ENCODE peak calls at places on chromosomes 7 and 10, in seven cellular contexts. U, Y, Q, P, O, J and Z are unnamed samples. For H3K4me1 and H3K9me3, the result is how much of the 10 kb centered on the place peaks cover.

GRCh38 chr10:101291254-101292193 is 62.3 kb upstream of the LBX1 start:
- DNase-seq in U (peak), Y (peak), Q (peak), P (peak), O (no peak), J (peak), Z (no peak)

GRCh38 chr7:73887762-73888161 is 26.8 kb downstream of the TMEM270 start:
- DNase-seq in U (no peak), Y (no peak), Q (no peak), P (no peak), O (no peak), J (no peak), Z (no peak)

GRCh38 chr7:116616555-116617059 is 55.4 kb upstream of the MET start:
- DNase-seq in U (no peak), Y (no peak), Q (peak), P (no peak), O (no peak), J (no peak), Z (no peak)

GRCh38 chr10:6204341-6205191 is 1.8 kb downstream of the PFKFB3 start:
- DNase-seq in U (peak), Y (peak), Q (no peak), P (peak), O (no peak), J (peak), Z (peak)

GRCh38 chr10:101772017-101772894 is 3.7 kb downstream of the FGF8 start:
- DNase-seq in U (peak), Y (no peak), Q (no peak), P (no peak), O (no peak), J (no peak), Z (no peak)

GRCh38 chr7:81460646-81461045 is 309.2 kb downstream of the HGF start:
- DNase-seq in U (no peak), Y (no peak), Q (no peak), P (no peak), O (no peak), J (no peak), Z (no peak)

GRCh38 chr10:99612167-99612831 is 7.9 kb downstream of the SLC25A28 start:
- DNase-seq in U (peak), Y (no peak), Q (peak), P (no peak), O (no peak), J (no peak), Z (peak)

GRCh38 chr7:137958593-137959431 is 43.1 kb downstream of the CREB3L2 start:
- DNase-seq in U (no peak), Y (no peak), Q (peak), P (no peak), O (no peak), J (no peak), Z (no peak)

GRCh38 chr7:87312215-87312865 is 33.1 kb upstream of the CROT start:
- DNase-seq in U (peak), Y (no peak), Q (peak), P (no peak), O (peak), J (peak), Z (peak)

GRCh38 chr7:87712571-87712970 is 84.4 kb downstream of the RUNDC3B start:
- DNase-seq in U (no peak), Y (no peak), Q (no peak), P (no peak), O (no peak), J (no peak), Z (no peak)

GRCh38 chr7:142587578-142588191 is 161.6 kb upstream of the PRSS1 start:
- DNase-seq in U (peak), Y (no peak), Q (peak), P (no peak), O (peak), J (no peak), Z (peak)

GRCh38 chr7:124263232-124263827 is 230.5 kb upstream of the TMEM229A start:
- DNase-seq in U (peak), Y (no peak), Q (peak), P (no peak), O (peak), J (no peak), Z (no peak)

GRCh38 chr7:92135490-92135889 is 1.2 kb upstream of the CYP51A1 start:
- DNase-seq in U (peak), Y (no peak), Q (peak), P (no peak), O (no peak), J (no peak), Z (no peak)

GRCh38 chr10:128001886-128002285 is 95.0 kb downstream of the PTPRE start:
- DNase-seq in U (no peak), Y (no peak), Q (no peak), P (no peak), O (no peak), J (no peak), Z (no peak)

GRCh38 chr10:71084818-71085126 is 127.6 kb upstream of the UNC5B start:
- DNase-seq in U (no peak), Y (no peak), Q (no peak), P (no peak), O (no peak), J (no peak), Z (no peak)

GRCh38 chr7:115672024-115672423 is 358.5 kb downstream of the TFEC start:
- DNase-seq in U (no peak), Y (no peak), Q (no peak), P (no peak), O (no peak), J (no peak), Z (no peak)

GRCh38 chr10:3785251-3785848 is 341 bp upstream of the KLF6 start:
- DNase-seq in U (peak), Y (peak), Q (peak), P (peak), O (peak), J (peak), Z (peak)

GRCh38 chr7:114418117-114418516 is 3.5 kb downstream of the FOXP2 start:
- DNase-seq in U (no peak), Y (no peak), Q (no peak), P (no peak), O (no peak), J (no peak), Z (no peak)

GRCh38 chr10:117461766-117462423 is 80.7 kb upstream of the EMX2 start:
- DNase-seq in U (no peak), Y (peak), Q (peak), P (no peak), O (no peak), J (no peak), Z (peak)

GRCh38 chr10:11600280-11600679 is 11.2 kb downstream of the USP6NL start:
- DNase-seq in U (no peak), Y (no peak), Q (no peak), P (no peak), O (no peak), J (no peak), Z (no peak)
- H3K4me1 ChIP-seq in U (under half), Y (under half), Q (under half), P (under half), O (under half), J (under half), Z (under half)

GRCh38 chr10:123766012-123766411 is 99.9 kb downstream of the GPR26 start:
- DNase-seq in U (no peak), Y (no peak), Q (no peak), P (no peak), O (no peak), J (no peak), Z (peak)

GRCh38 chr10:123761666-123762230 is 95.6 kb downstream of the GPR26 start:
- DNase-seq in U (peak), Y (no peak), Q (no peak), P (no peak), O (no peak), J (no peak), Z (no peak)

GRCh38 chr10:123759496-123760070 is 93.4 kb downstream of the GPR26 start:
- DNase-seq in U (peak), Y (no peak), Q (no peak), P (no peak), O (no peak), J (no peak), Z (no peak)

GRCh38 chr10:123757853-123758252 is 91.7 kb downstream of the GPR26 start:
- DNase-seq in U (no peak), Y (no peak), Q (no peak), P (no peak), O (no peak), J (no peak), Z (no peak)

GRCh38 chr10:123760648-123761428 is 94.7 kb downstream of the GPR26 start:
- DNase-seq in U (peak), Y (no peak), Q (no peak), P (no peak), O (no peak), J (no peak), Z (no peak)
- H3K9me3 ChIP-seq in U (under half), Y (under half), Q (under half), P (under half), O (under half), J (under half), Z (under half)

DNA sequence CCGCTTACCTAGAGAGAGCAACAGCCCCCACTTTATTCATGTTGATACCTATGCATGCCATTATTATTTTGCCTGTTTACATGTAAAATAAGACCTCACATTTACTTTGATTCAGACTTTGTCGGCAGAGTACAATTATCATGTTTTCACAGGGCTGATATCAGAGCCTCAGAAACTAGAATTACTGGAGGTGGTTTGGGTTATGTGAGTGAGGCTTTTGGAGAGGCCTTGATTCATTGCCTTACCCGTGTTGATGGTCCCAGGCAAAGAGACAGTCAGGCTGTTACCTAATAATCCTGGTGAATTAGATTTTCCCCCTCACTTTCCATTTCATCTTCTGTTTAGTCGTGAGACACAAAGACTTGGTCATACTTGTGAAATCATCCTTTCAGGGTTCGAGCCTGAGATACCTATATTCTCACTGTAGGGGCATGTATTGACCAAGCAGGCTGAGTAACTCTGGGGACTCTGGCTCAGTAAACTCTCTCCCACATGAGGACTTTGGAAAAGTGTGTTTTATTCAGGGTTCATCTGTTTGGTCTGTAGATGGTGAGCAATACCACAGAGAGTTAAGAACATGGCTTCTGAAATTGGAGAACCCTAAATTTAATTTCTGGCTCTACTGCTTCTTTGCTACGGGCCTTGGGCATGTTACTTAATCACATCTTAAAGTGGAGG is 150.9 kb downstream of the CELF2 start:
- DNase-seq in U (no peak), Y (no peak), Q (no peak), P (no peak), O (no peak), J (no peak), Z (no peak)
- H3K4me1 ChIP-seq in U (under half), Y (under half), Q (under half), P (half or more), O (under half), J (under half), Z (under half)

GRCh38 chr7:158255156-158255555 is 332.5 kb downstream of the PTPRN2 start:
- DNase-seq in U (peak), Y (peak), Q (no peak), P (no peak), O (no peak), J (no peak), Z (no peak)
- H3K9me3 ChIP-seq in U (half or more), Y (under half), Q (under half), P (under half), O (under half), J (under half), Z (under half)

GRCh38 chr7:151700621-151701185 is 176.2 kb downstream of the PRKAG2 start:
- DNase-seq in U (no peak), Y (no peak), Q (no peak), P (no peak), O (no peak), J (no peak), Z (no peak)

GRCh38 chr7:151704969-151705743 is 171.8 kb downstream of the PRKAG2 start:
- DNase-seq in U (peak), Y (no peak), Q (no peak), P (peak), O (no peak), J (no peak), Z (no peak)

GRCh38 chr7:151704284-151704968 is 172.5 kb downstream of the PRKAG2 start:
- DNase-seq in U (no peak), Y (no peak), Q (no peak), P (no peak), O (no peak), J (no peak), Z (no peak)

GRCh38 chr7:151705744-151706567 is 171.0 kb downstream of the PRKAG2 start:
- DNase-seq in U (peak), Y (no peak), Q (peak), P (peak), O (no peak), J (no peak), Z (peak)

GRCh38 chr7:151702961-151703360 is 174.0 kb downstream of the PRKAG2 start:
- DNase-seq in U (no peak), Y (no peak), Q (no peak), P (no peak), O (no peak), J (no peak), Z (no peak)
- H3K4me1 ChIP-seq in U (under half), Y (under half), Q (under half), P (under half), O (under half), J (under half), Z (under half)

GRCh38 chr7:46969303-46970130 is 612.4 kb downstream of the TNS3 start:
- DNase-seq in U (no peak), Y (no peak), Q (no peak), P (no peak), O (no peak), J (no peak), Z (peak)

GRCh38 chr7:46960974-46961373 is 620.9 kb downstream of the TNS3 start:
- DNase-seq in U (no peak), Y (no peak), Q (no peak), P (no peak), O (no peak), J (no peak), Z (no peak)

GRCh38 chr7:46963719-46964118 is 618.2 kb downstream of the TNS3 start:
- DNase-seq in U (no peak), Y (no peak), Q (no peak), P (no peak), O (no peak), J (no peak), Z (no peak)
- H3K9me3 ChIP-seq in U (half or more), Y (under half), Q (under half), P (half or more), O (under half), J (under half), Z (under half)

GRCh38 chr10:44980309-44981171 is 1.9 kb upstream of the DEPP1 start:
- DNase-seq in U (no peak), Y (peak), Q (no peak), P (no peak), O (no peak), J (no peak), Z (no peak)

GRCh38 chr10:44978213-44978569 is 418 bp downstream of the DEPP1 start:
- DNase-seq in U (no peak), Y (peak), Q (no peak), P (no peak), O (no peak), J (no peak), Z (no peak)

GRCh38 chr10:44979281-44980181 is 922 bp upstream of the DEPP1 start:
- DNase-seq in U (no peak), Y (peak), Q (no peak), P (no peak), O (no peak), J (no peak), Z (no peak)

GRCh38 chr10:44977287-44978212 is 1.1 kb downstream of the DEPP1 start:
- DNase-seq in U (no peak), Y (peak), Q (no peak), P (peak), O (no peak), J (no peak), Z (no peak)

DNA sequence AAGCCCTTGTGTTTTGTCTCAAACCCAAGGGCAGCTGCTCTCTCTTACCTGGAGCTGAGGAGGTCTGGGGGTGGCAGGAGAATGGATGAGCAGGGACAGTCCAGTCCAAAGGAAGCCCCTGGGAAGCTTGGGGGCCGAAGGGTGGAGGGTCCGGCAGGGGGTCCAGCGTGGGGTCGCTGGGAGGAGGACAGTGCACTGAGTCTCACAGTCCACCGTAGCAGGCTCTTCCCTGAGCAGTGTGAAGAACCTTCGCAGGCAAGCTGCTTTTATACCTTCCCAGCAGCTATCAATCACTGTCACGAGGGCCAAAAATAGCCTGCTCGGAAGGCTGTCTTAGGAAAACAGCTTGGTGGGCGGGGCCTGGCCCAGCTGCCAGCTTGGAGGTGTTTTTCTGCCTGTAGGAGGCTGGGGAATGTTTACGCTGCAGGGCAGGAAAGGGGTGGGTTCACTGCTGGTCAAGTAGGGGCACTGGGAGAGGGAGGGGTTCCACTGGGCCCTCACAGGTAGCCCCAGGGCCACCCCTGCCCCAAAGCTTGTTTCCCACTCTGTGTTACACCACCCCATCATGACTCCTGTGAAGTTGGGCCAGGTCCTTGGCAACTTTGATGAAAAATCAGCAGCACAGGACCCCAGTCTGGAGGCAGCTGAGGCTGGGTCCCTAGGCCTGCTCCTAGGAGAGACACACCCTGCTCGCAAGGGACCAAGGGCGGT is at the start of gene DEPP1:
- DNase-seq in U (peak), Y (peak), Q (peak), P (peak), O (no peak), J (peak), Z (peak)
- H3K4me1 ChIP-seq in U (under half), Y (half or more), Q (half or more), P (half or more), O (half or more), J (half or more), Z (under half)

GRCh38 chr10:107054469-107055156 is 109.9 kb downstream of the SORCS1 start:
- DNase-seq in U (no peak), Y (no peak), Q (no peak), P (no peak), O (no peak), J (no peak), Z (no peak)

GRCh38 chr10:107059872-107060271 is 104.6 kb downstream of the SORCS1 start:
- DNase-seq in U (no peak), Y (no peak), Q (no peak), P (no peak), O (no peak), J (no peak), Z (no peak)

GRCh38 chr10:107056160-107056559 is 108.3 kb downstream of the SORCS1 start:
- DNase-seq in U (no peak), Y (no peak), Q (no peak), P (no peak), O (no peak), J (no peak), Z (no peak)

DNA sequence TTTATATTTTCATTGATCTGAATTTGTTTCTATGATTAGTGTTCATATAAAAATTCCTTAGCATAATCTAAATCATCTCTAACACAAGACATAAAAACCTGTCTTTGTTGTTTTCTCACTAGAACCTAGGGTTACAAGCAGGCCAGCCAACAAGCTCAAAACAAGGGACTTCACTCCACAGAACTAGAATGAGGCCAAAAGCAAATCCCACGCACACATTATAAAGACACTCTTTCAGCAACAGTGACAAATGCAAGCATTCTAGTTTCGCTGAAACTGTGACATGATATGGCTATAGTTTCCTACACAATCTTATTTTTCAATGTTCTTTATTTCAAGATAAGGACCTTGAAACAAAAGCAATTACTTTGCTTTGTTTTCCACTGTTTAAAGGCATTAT is 105.4 kb downstream of the SORCS1 start:
- DNase-seq in U (no peak), Y (no peak), Q (no peak), P (no peak), O (no peak), J (no peak), Z (no peak)
- H3K9me3 ChIP-seq in U (under half), Y (under half), Q (under half), P (under half), O (under half), J (under half), Z (under half)

GRCh38 chr7:42231043-42231442 is 6.0 kb downstream of the GLI3 start:
- DNase-seq in U (no peak), Y (no peak), Q (no peak), P (no peak), O (no peak), J (no peak), Z (no peak)

GRCh38 chr7:42233939-42234338 is 3.1 kb downstream of the GLI3 start:
- DNase-seq in U (no peak), Y (no peak), Q (no peak), P (no peak), O (no peak), J (no peak), Z (no peak)

GRCh38 chr7:42234736-42235135 is 2.3 kb downstream of the GLI3 start:
- DNase-seq in U (no peak), Y (no peak), Q (no peak), P (no peak), O (no peak), J (no peak), Z (no peak)

GRCh38 chr7:42233166-42233565 is 3.8 kb downstream of the GLI3 start:
- DNase-seq in U (no peak), Y (no peak), Q (no peak), P (no peak), O (no peak), J (no peak), Z (no peak)

GRCh38 chr7:42232275-42232674 is 4.7 kb downstream of the GLI3 start:
- DNase-seq in U (no peak), Y (peak), Q (no peak), P (no peak), O (no peak), J (no peak), Z (no peak)
- H3K4me1 ChIP-seq in U (under half), Y (under half), Q (under half), P (under half), O (under half), J (under half), Z (under half)